ENCODE peak calls at places on chromosomes 2 and 18, in six cellular contexts. One of them, this sample, is unnamed.

GRCh38 chr2:193461431-193461946 is 1266.8 kb upstream of the TMEFF2 start:
- DNase-seq in type B pancreatic cell: no peak
- DNase-seq in body of pancreas: no peak
- DNase-seq in KBM-7: no peak
- DNase-seq in colonic mucosa: no peak
- DNase-seq in T-helper 2 cell: no peak
- DNase-seq in this sample: no peak

GRCh38 chr2:103386872-103387271 is 625.0 kb downstream of the TMEM182 start:
- DNase-seq in type B pancreatic cell: no peak
- DNase-seq in KBM-7: no peak
- DNase-seq in colonic mucosa: no peak
- DNase-seq in body of pancreas: no peak
- DNase-seq in T-helper 2 cell: no peak
- DNase-seq in this sample: no peak

GRCh38 chr2:219724628-219725027 is 97.2 kb downstream of the SLC4A3 start:
- DNase-seq in body of pancreas: no peak
- DNase-seq in type B pancreatic cell: no peak
- DNase-seq in T-helper 2 cell: no peak
- DNase-seq in colonic mucosa: no peak
- DNase-seq in KBM-7: no peak
- DNase-seq in this sample: no peak

GRCh38 chr2:236993799-236994198 is 91.9 kb upstream of the COPS8 start:
- DNase-seq in KBM-7: no peak
- DNase-seq in body of pancreas: no peak
- DNase-seq in colonic mucosa: no peak
- DNase-seq in type B pancreatic cell: no peak
- DNase-seq in T-helper 2 cell: no peak
- DNase-seq in this sample: no peak

GRCh38 chr18:49608366-49608747 is 46.5 kb downstream of the LIPG start:
- DNase-seq in type B pancreatic cell: no peak
- DNase-seq in body of pancreas: no peak
- DNase-seq in KBM-7: no peak
- DNase-seq in colonic mucosa: no peak
- DNase-seq in T-helper 2 cell: no peak
- DNase-seq in this sample: no peak

GRCh38 chr18:58937204-58937603 is 72.5 kb downstream of the ZNF532 start:
- DNase-seq in body of pancreas: no peak
- DNase-seq in colonic mucosa: no peak
- DNase-seq in KBM-7: peak; percentile 21
- DNase-seq in T-helper 2 cell: no peak
- DNase-seq in type B pancreatic cell: no peak
- DNase-seq in this sample: peak; percentile 68

GRCh38 chr2:217795067-217795466 is 207.7 kb downstream of the TNS1 start:
- DNase-seq in colonic mucosa: peak; percentile 3
- DNase-seq in type B pancreatic cell: no peak
- DNase-seq in T-helper 2 cell: no peak
- DNase-seq in KBM-7: no peak
- DNase-seq in body of pancreas: no peak
- DNase-seq in this sample: no peak

GRCh38 chr2:240064898-240065297 is 11.6 kb upstream of the OR6B3 start:
- DNase-seq in body of pancreas: no peak
- DNase-seq in T-helper 2 cell: no peak
- DNase-seq in colonic mucosa: no peak
- DNase-seq in KBM-7: no peak
- DNase-seq in type B pancreatic cell: no peak
- DNase-seq in this sample: no peak

GRCh38 chr2:11573418-11574175 is 39.8 kb downstream of the GREB1 start:
- DNase-seq in T-helper 2 cell: no peak
- DNase-seq in KBM-7: no peak
- DNase-seq in body of pancreas: peak; percentile 2
- DNase-seq in colonic mucosa: no peak
- DNase-seq in type B pancreatic cell: no peak
- DNase-seq in this sample: no peak

GRCh38 chr2:201579536-201579935 is 63.8 kb downstream of the TMEM237 start:
- DNase-seq in body of pancreas: no peak
- DNase-seq in T-helper 2 cell: no peak
- DNase-seq in type B pancreatic cell: no peak
- DNase-seq in colonic mucosa: no peak
- DNase-seq in KBM-7: no peak
- DNase-seq in this sample: no peak

GRCh38 chr2:177692042-177692823 is 299.7 kb downstream of the AGPS start:
- DNase-seq in T-helper 2 cell: no peak
- DNase-seq in colonic mucosa: no peak
- DNase-seq in body of pancreas: no peak
- DNase-seq in KBM-7: no peak
- DNase-seq in type B pancreatic cell: no peak
- DNase-seq in this sample: no peak

GRCh38 chr18:71837560-71837959 is 706.6 kb downstream of the CBLN2 start:
- DNase-seq in T-helper 2 cell: no peak
- DNase-seq in KBM-7: no peak
- DNase-seq in type B pancreatic cell: no peak
- DNase-seq in body of pancreas: no peak
- DNase-seq in colonic mucosa: no peak
- DNase-seq in this sample: no peak

GRCh38 chr2:9648821-9649220 is 18.0 kb upstream of the YWHAQ start:
- DNase-seq in body of pancreas: peak; percentile 30
- DNase-seq in type B pancreatic cell: no peak
- DNase-seq in T-helper 2 cell: no peak
- DNase-seq in colonic mucosa: no peak
- DNase-seq in KBM-7: no peak
- DNase-seq in this sample: no peak

GRCh38 chr2:240303896-240304745 is 131.3 kb upstream of the GPC1 start:
- DNase-seq in type B pancreatic cell: peak; percentile 45
- DNase-seq in T-helper 2 cell: no peak
- DNase-seq in colonic mucosa: no peak
- DNase-seq in KBM-7: no peak
- DNase-seq in body of pancreas: no peak
- DNase-seq in this sample: no peak

GRCh38 chr2:201707142-201707541 is 8.7 kb upstream of the MPP4 start:
- DNase-seq in KBM-7: no peak
- DNase-seq in colonic mucosa: no peak
- DNase-seq in type B pancreatic cell: no peak
- DNase-seq in body of pancreas: no peak
- DNase-seq in T-helper 2 cell: no peak
- DNase-seq in this sample: peak; percentile 40

GRCh38 chr18:73774836-73775509 is 372.7 kb downstream of the FBXO15 start:
- DNase-seq in colonic mucosa: no peak
- DNase-seq in type B pancreatic cell: no peak
- DNase-seq in body of pancreas: peak; percentile 49
- DNase-seq in T-helper 2 cell: no peak
- DNase-seq in KBM-7: no peak
- DNase-seq in this sample: no peak

GRCh38 chr18:76450912-76451421 is 44.1 kb downstream of the ZNF516 start:
- DNase-seq in body of pancreas: no peak
- DNase-seq in T-helper 2 cell: no peak
- DNase-seq in colonic mucosa: peak; percentile 57
- DNase-seq in type B pancreatic cell: peak; percentile 71
- DNase-seq in KBM-7: peak; percentile 54
- DNase-seq in this sample: peak; percentile 75

GRCh38 chr2:231672617-231673347 is 35.5 kb upstream of the PTMA start:
- DNase-seq in type B pancreatic cell: no peak
- DNase-seq in T-helper 2 cell: no peak
- DNase-seq in KBM-7: peak; percentile 80
- DNase-seq in colonic mucosa: peak; percentile 89
- DNase-seq in body of pancreas: no peak
- DNase-seq in this sample: peak; percentile 56

GRCh38 chr2:219399716-219400478 is 12.2 kb upstream of the DNPEP start:
- DNase-seq in colonic mucosa: no peak
- DNase-seq in type B pancreatic cell: no peak
- DNase-seq in T-helper 2 cell: no peak
- DNase-seq in KBM-7: no peak
- DNase-seq in body of pancreas: no peak
- DNase-seq in this sample: no peak

GRCh38 chr18:59419386-59419785 is 60.3 kb upstream of the LMAN1 start:
- DNase-seq in T-helper 2 cell: no peak
- DNase-seq in KBM-7: no peak
- DNase-seq in body of pancreas: no peak
- DNase-seq in colonic mucosa: no peak
- DNase-seq in type B pancreatic cell: no peak
- DNase-seq in this sample: no peak

GRCh38 chr2:31980674-31981356 is 30.0 kb downstream of the MEMO1 start:
- DNase-seq in KBM-7: peak; percentile 44
- DNase-seq in colonic mucosa: no peak
- DNase-seq in body of pancreas: no peak
- DNase-seq in type B pancreatic cell: no peak
- DNase-seq in T-helper 2 cell: no peak
- DNase-seq in this sample: peak; percentile 77

GRCh38 chr18:49006641-49007136 is 55.9 kb upstream of the SMAD7 start:
- DNase-seq in T-helper 2 cell: no peak
- DNase-seq in body of pancreas: no peak
- DNase-seq in colonic mucosa: no peak
- DNase-seq in type B pancreatic cell: no peak
- DNase-seq in KBM-7: no peak
- DNase-seq in this sample: no peak

GRCh38 chr2:204268971-204269370 is 276.3 kb upstream of the PARD3B start:
- DNase-seq in KBM-7: no peak
- DNase-seq in body of pancreas: no peak
- DNase-seq in colonic mucosa: no peak
- DNase-seq in T-helper 2 cell: no peak
- DNase-seq in type B pancreatic cell: no peak
- DNase-seq in this sample: no peak

GRCh38 chr2:239539083-239539775 is 138.4 kb upstream of the HDAC4 start:
- DNase-seq in type B pancreatic cell: no peak
- DNase-seq in KBM-7: no peak
- DNase-seq in body of pancreas: no peak
- DNase-seq in T-helper 2 cell: no peak
- DNase-seq in colonic mucosa: no peak
- DNase-seq in this sample: no peak

GRCh38 chr2:167953790-167954189 is 293.6 kb downstream of the STK39 start:
- DNase-seq in T-helper 2 cell: no peak
- DNase-seq in type B pancreatic cell: no peak
- DNase-seq in KBM-7: no peak
- DNase-seq in colonic mucosa: no peak
- DNase-seq in body of pancreas: no peak
- DNase-seq in this sample: no peak

GRCh38 chr18:52716926-52717325 is 376.9 kb downstream of the DCC start:
- DNase-seq in T-helper 2 cell: no peak
- DNase-seq in KBM-7: peak; percentile 7
- DNase-seq in type B pancreatic cell: no peak
- DNase-seq in body of pancreas: peak; percentile 52
- DNase-seq in colonic mucosa: peak; percentile 54
- DNase-seq in this sample: no peak

This sample was measured in Kasumi-1.